ENCODE peak calls at places on chromosomes 4 and X, in eight cellular contexts. D is WTC11; J is heart left ventricle; B is EL; A is foreskin melanocyte; G is lower lobe of right lung; C is activated CD4-positive, alpha-beta T cell treated with anti-CD3 and anti-CD28 coated beads, Interleukin-2, amount 50 U/mL, for 4 hours; X is LHCN-M2. F is an unnamed sample.

GRCh38 chr4:37837446-37837845 is 11.0 kb downstream of the PGM2 start:
- DNase-seq in D (no peak), J (no peak), B (peak), A (peak), G (no peak), C (no peak), X (peak), F (no peak)

GRCh38 chr4:153997506-153997905 is 208.6 kb upstream of the SFRP2 start:
- DNase-seq in D (no peak), J (no peak), B (no peak), A (no peak), G (no peak), C (no peak), X (no peak), F (no peak)

GRCh38 chr4:128590773-128591172 is 218.7 kb upstream of the JADE1 start:
- DNase-seq in D (no peak), J (peak), B (no peak), A (no peak), G (no peak), C (no peak), X (no peak), F (no peak)

GRCh38 chr4:48762408-48762807 is 17.7 kb downstream of the FRYL start:
- DNase-seq in D (no peak), J (no peak), B (no peak), A (no peak), G (no peak), C (no peak), X (no peak), F (no peak)

GRCh38 chr4:8760561-8760960 is 111.1 kb downstream of the HMX1 start:
- DNase-seq in D (peak), J (peak), B (no peak), A (no peak), G (peak), C (no peak), X (no peak), F (no peak)

GRCh38 chr4:185265942-185266341 is 56.5 kb downstream of the SNX25 start:
- DNase-seq in D (no peak), J (no peak), B (peak), A (peak), G (no peak), C (no peak), X (peak), F (no peak)

GRCh38 chrX:65740909-65741308 is 73.5 kb downstream of the MSN start:
- DNase-seq in D (no peak), J (no peak), B (no peak), A (no peak), G (no peak), C (no peak), X (no peak), F (no peak)

GRCh38 chr4:4289055-4289454 is 899 bp downstream of the LYAR start:
- DNase-seq in D (no peak), J (no peak), B (peak), A (no peak), G (no peak), C (no peak), X (no peak), F (no peak)

GRCh38 chr4:140057693-140058092 is 96.3 kb downstream of the MAML3 start:
- DNase-seq in D (no peak), J (no peak), B (no peak), A (no peak), G (no peak), C (no peak), X (no peak), F (no peak)

GRCh38 chrX:68832101-68832416 is 3.2 kb downstream of the EFNB1 start:
- DNase-seq in D (no peak), J (peak), B (peak), A (peak), G (peak), C (no peak), X (peak), F (no peak)

GRCh38 chr4:181525641-181526040 is 717.6 kb upstream of the TENM3 start:
- DNase-seq in D (no peak), J (no peak), B (no peak), A (peak), G (no peak), C (no peak), X (no peak), F (no peak)

GRCh38 chr4:23333556-23333945 is 556.3 kb downstream of the PPARGC1A start:
- DNase-seq in D (no peak), J (no peak), B (no peak), A (no peak), G (no peak), C (no peak), X (peak), F (no peak)

GRCh38 chr4:4860381-4860802 is 927 bp downstream of the MSX1 start:
- DNase-seq in D (no peak), J (no peak), B (no peak), A (no peak), G (no peak), C (no peak), X (peak), F (no peak)

GRCh38 chr4:72319596-72319995 is 249.4 kb downstream of the ADAMTS3 start:
- DNase-seq in D (no peak), J (no peak), B (peak), A (peak), G (no peak), C (no peak), X (peak), F (no peak)

GRCh38 chr4:2792711-2793577 is at the start of gene SH3BP2:
- DNase-seq in D (peak), J (peak), B (peak), A (no peak), G (peak), C (peak), X (peak), F (no peak)

GRCh38 chr4:5826437-5827107 is 66.3 kb downstream of the CRMP1 start:
- DNase-seq in D (no peak), J (no peak), B (no peak), A (no peak), G (no peak), C (no peak), X (no peak), F (no peak)

GRCh38 chr4:72006576-72006975 is 25.2 kb upstream of the NPFFR2 start:
- DNase-seq in D (no peak), J (no peak), B (peak), A (no peak), G (no peak), C (no peak), X (peak), F (no peak)

GRCh38 chrX:132022115-132022862 is 813 bp upstream of the STK26 start:
- DNase-seq in D (peak), J (no peak), B (no peak), A (no peak), G (no peak), C (peak), X (no peak), F (no peak)

GRCh38 chrX:3697701-3698279 is 15.7 kb downstream of the PRKX start:
- DNase-seq in D (no peak), J (peak), B (peak), A (peak), G (no peak), C (no peak), X (peak), F (no peak)

GRCh38 chrX:140505421-140506337 is 810 bp upstream of the SOX3 start:
- DNase-seq in D (peak), J (no peak), B (no peak), A (no peak), G (no peak), C (no peak), X (no peak), F (no peak)

GRCh38 chr4:80333121-80333520 is 2.4 kb upstream of the CFAP299 start:
- DNase-seq in D (no peak), J (no peak), B (no peak), A (no peak), G (no peak), C (no peak), X (no peak), F (no peak)

GRCh38 chrX:38882894-38883620 is 81.8 kb downstream of the MID1IP1 start:
- DNase-seq in D (no peak), J (no peak), B (peak), A (no peak), G (no peak), C (no peak), X (peak), F (no peak)

GRCh38 chr4:80466618-80467017 is 131.1 kb downstream of the CFAP299 start:
- DNase-seq in D (no peak), J (no peak), B (no peak), A (no peak), G (no peak), C (no peak), X (no peak), F (no peak)

GRCh38 chr4:19236473-19236872 is 1015.2 kb upstream of the SLIT2 start:
- DNase-seq in D (no peak), J (no peak), B (no peak), A (no peak), G (no peak), C (no peak), X (no peak), F (no peak)

GRCh38 chrX:118116308-118117068 is at the start of gene KLHL13:
- DNase-seq in D (peak), J (peak), B (peak), A (no peak), G (peak), C (no peak), X (no peak), F (no peak)

GRCh38 chr4:3807861-3808521 is 41.8 kb downstream of the ADRA2C start:
- DNase-seq in D (no peak), J (no peak), B (no peak), A (no peak), G (peak), C (no peak), X (no peak), F (no peak)

GRCh38 chr4:105483840-105484239 is 10.0 kb upstream of the PPA2 start:
- DNase-seq in D (no peak), J (no peak), B (no peak), A (no peak), G (no peak), C (no peak), X (no peak), F (no peak)

GRCh38 chr4:177124436-177124835 is 185.2 kb upstream of the NEIL3 start:
- DNase-seq in D (no peak), J (no peak), B (no peak), A (no peak), G (no peak), C (no peak), X (no peak), F (no peak)

GRCh38 chrX:26722666-26723428 is 506.9 kb downstream of the MAGEB5 start:
- DNase-seq in D (no peak), J (no peak), B (no peak), A (no peak), G (no peak), C (no peak), X (no peak), F (no peak)

GRCh38 chr4:178329226-178329872 is 887.1 kb upstream of the AGA start:
- DNase-seq in D (no peak), J (no peak), B (no peak), A (no peak), G (no peak), C (no peak), X (no peak), F (no peak)

GRCh38 chr4:10117424-10118354 is 1.1 kb upstream of the WDR1 start:
- DNase-seq in D (no peak), J (no peak), B (peak), A (no peak), G (no peak), C (peak), X (no peak), F (no peak)

GRCh38 chr4:1626151-1626550 is 58.0 kb downstream of the FAM53A start:
- DNase-seq in D (no peak), J (no peak), B (no peak), A (no peak), G (no peak), C (no peak), X (no peak), F (no peak)

GRCh38 chr4:16079046-16079445 is 4.8 kb downstream of the PROM1 start:
- DNase-seq in D (no peak), J (no peak), B (no peak), A (no peak), G (no peak), C (no peak), X (peak), F (no peak)

GRCh38 chrX:3094261-3094660 is 53.0 kb downstream of the ARSF start:
- DNase-seq in D (no peak), J (no peak), B (no peak), A (no peak), G (no peak), C (no peak), X (no peak), F (no peak)

GRCh38 chrX:115630204-115630603 is 69.2 kb downstream of the PLS3 start:
- DNase-seq in D (no peak), J (no peak), B (no peak), A (no peak), G (no peak), C (no peak), X (no peak), F (no peak)

GRCh38 chr4:145019346-145019745 is 78.7 kb downstream of the ANAPC10 start:
- DNase-seq in D (no peak), J (no peak), B (no peak), A (no peak), G (no peak), C (no peak), X (no peak), F (no peak)

F was measured in activated gamma-delta T cell treated with anti-CD3 and anti-CD28 coated beads, Interleukin-2, amount 50 U/mL, for 16 hours.